ENCODE peak calls at places on chromosome 14, in seven cellular contexts. J is stimulated activated CD4-positive, alpha-beta T cell treated with anti-CD3 and anti-CD28 coated beads, Interleukin-15, amount 100 ng/mL, for 24 hours; G is GM12878; P is mesendoderm; E is AG09319; Z is foreskin fibroblast; T is upper lobe of right lung. W is an unnamed sample.
A peak's percentile ranks its signal among the peaks of the same experiment; 100 is the strongest.

GRCh38 chr14:105192866-105193731 is 12.0 kb upstream of the NUDT14 start:
- DNase-seq in Z (peak; percentile 28), E (no peak), J (peak; percentile 42), P (no peak), G (no peak), T (no peak), W (no peak)

GRCh38 chr14:100568164-100568997 is 18.8 kb downstream of the BEGAIN start:
- DNase-seq in P (no peak), T (no peak), Z (no peak), E (no peak), G (no peak), J (peak; percentile 14), W (no peak)

GRCh38 chr14:54891471-54892245 is 11.0 kb downstream of the GCH1 start:
- DNase-seq in T (no peak), Z (no peak), G (no peak), P (no peak), J (no peak), E (no peak), W (no peak)

GRCh38 chr14:69079188-69079742 is 73.7 kb downstream of the DCAF5 start:
- DNase-seq in G (no peak), Z (peak; percentile 74), T (no peak), P (peak; percentile 73), E (no peak), J (no peak), W (no peak)

GRCh38 chr14:59543873-59544272 is 32.7 kb downstream of the CCDC175 start:
- DNase-seq in G (no peak), J (no peak), Z (no peak), E (no peak), T (no peak), P (no peak), W (no peak)

GRCh38 chr14:62691613-62692489 is 353.4 kb downstream of the KCNH5 start:
- DNase-seq in E (peak; percentile 10), G (no peak), T (no peak), P (peak; percentile 22), J (no peak), Z (peak; percentile 84), W (no peak)

GRCh38 chr14:74582910-74583581 is 29.0 kb downstream of the LTBP2 start:
- DNase-seq in G (no peak), J (no peak), E (no peak), Z (peak; percentile 86), P (no peak), T (no peak), W (no peak)

GRCh38 chr14:55752580-55753365 is 172.8 kb downstream of the KTN1 start:
- DNase-seq in P (peak; percentile 30), T (no peak), E (peak; percentile 7), Z (peak; percentile 84), G (no peak), J (no peak), W (no peak)

GRCh38 chr14:103129301-103130016 is 6.2 kb downstream of the TNFAIP2 start:
- DNase-seq in P (peak; percentile 50), Z (no peak), T (no peak), J (no peak), G (no peak), E (no peak), W (no peak)

GRCh38 chr14:64807588-64807987 is 72.1 kb downstream of the SPTB start:
- DNase-seq in T (peak; percentile 62), G (no peak), J (no peak), P (no peak), Z (no peak), E (no peak), W (no peak)

GRCh38 chr14:105053421-105053820 is 11.8 kb downstream of the GPR132 start:
- DNase-seq in P (no peak), E (no peak), Z (no peak), J (no peak), G (no peak), T (no peak), W (peak; percentile 69)

GRCh38 chr14:66624319-66624937 is 116.5 kb downstream of the GPHN start:
- DNase-seq in Z (peak; percentile 82), J (peak; percentile 46), E (peak; percentile 23), G (peak; percentile 21), P (peak; percentile 67), T (peak; percentile 54), W (peak; percentile 25)

GRCh38 chr14:61090432-61091216 is 109.6 kb downstream of the SLC38A6 start:
- DNase-seq in T (no peak), G (no peak), P (peak; percentile 10), E (no peak), Z (peak; percentile 41), J (peak; percentile 18), W (no peak)

GRCh38 chr14:80974338-80975078 is 19.1 kb downstream of the TSHR start:
- DNase-seq in J (no peak), P (no peak), Z (peak; percentile 8), E (no peak), T (no peak), G (no peak), W (no peak)

GRCh38 chr14:56803816-56804535 is 6.3 kb downstream of the OTX2 start:
- DNase-seq in E (no peak), Z (no peak), T (no peak), J (no peak), G (no peak), P (no peak), W (no peak)

GRCh38 chr14:104284107-104284592 is 145.8 kb downstream of the KIF26A start:
- DNase-seq in E (no peak), G (no peak), P (no peak), J (no peak), Z (no peak), T (peak; percentile 21), W (no peak)

GRCh38 chr14:21003788-21004346 is 4.8 kb downstream of the SLC39A2 start:
- DNase-seq in T (no peak), Z (no peak), J (no peak), G (no peak), P (no peak), E (no peak), W (no peak)

GRCh38 chr14:83779266-83779665 is 1750.7 kb upstream of the FLRT2 start:
- DNase-seq in P (no peak), Z (peak; percentile 83), J (no peak), T (no peak), G (no peak), E (no peak), W (no peak)

GRCh38 chr14:39265741-39266588 is 32.2 kb downstream of the MIA2 start:
- DNase-seq in P (no peak), T (no peak), Z (no peak), G (no peak), J (no peak), E (no peak), W (no peak)

GRCh38 chr14:59566725-59567124 is 9.9 kb downstream of the CCDC175 start:
- DNase-seq in P (peak; percentile 18), T (no peak), J (no peak), E (no peak), Z (no peak), G (no peak), W (no peak)

GRCh38 chr14:89215166-89215940 is 201.7 kb downstream of the FOXN3 start:
- DNase-seq in E (no peak), G (no peak), P (no peak), T (no peak), J (no peak), Z (peak; percentile 24), W (no peak)

GRCh38 chr14:62056789-62057188 is 294.6 kb downstream of the SNAPC1 start:
- DNase-seq in E (no peak), J (no peak), T (no peak), G (no peak), Z (no peak), P (no peak), W (no peak)

GRCh38 chr14:60349663-60350365 is 100.8 kb downstream of the PPM1A start:
- DNase-seq in P (peak; percentile 63), T (no peak), E (peak; percentile 29), J (peak; percentile 27), Z (peak; percentile 72), G (no peak), W (no peak)

GRCh38 chr14:22492601-22493000 is 96.4 kb downstream of the DAD1 start:
- DNase-seq in J (no peak), E (no peak), P (no peak), G (no peak), T (no peak), Z (no peak), W (no peak)

GRCh38 chr14:89534896-89535615 is 118.0 kb upstream of the FOXN3 start:
- DNase-seq in J (no peak), Z (peak; percentile 36), P (no peak), E (no peak), T (no peak), G (no peak), W (no peak)

GRCh38 chr14:21024668-21025373 is at the start of gene NDRG2:
- DNase-seq in E (no peak), T (peak; percentile 91), J (peak; percentile 78), G (no peak), Z (peak; percentile 29), P (peak; percentile 93), W (peak; percentile 92)

GRCh38 chr14:93430889-93431670 is at the start of gene UNC79:
- DNase-seq in T (no peak), J (peak; percentile 7), E (no peak), Z (peak; percentile 2), P (peak; percentile 69), G (no peak), W (peak; percentile 45)

GRCh38 chr14:64388533-64389243 is 535 bp downstream of the MTHFD1 start:
- DNase-seq in G (no peak), J (no peak), E (no peak), Z (peak; percentile 50), T (peak; percentile 70), P (peak; percentile 46), W (no peak)

GRCh38 chr14:63759454-63759853 is 31.6 kb upstream of the SGPP1 start:
- DNase-seq in T (no peak), E (peak; percentile 5), J (no peak), P (no peak), Z (peak; percentile 48), G (peak; percentile 38), W (no peak)

GRCh38 chr14:100336618-100337530 is 13.7 kb downstream of the SLC25A47 start:
- DNase-seq in P (no peak), T (peak; percentile 34), J (no peak), G (no peak), Z (no peak), E (no peak), W (peak; percentile 5)

GRCh38 chr14:105070760-105071137 is 5.5 kb upstream of the GPR132 start:
- DNase-seq in P (no peak), T (no peak), G (peak; percentile 56), Z (peak; percentile 33), J (peak; percentile 67), E (no peak), W (no peak)